ENCODE peak calls at places on chromosomes 4 and X, in four cellular contexts. Q, U, J and I are unnamed samples.

GRCh38 chr4:145781306-145781705 is 101.4 kb downstream of the C4orf51 start:
- DNase-seq in Q (no peak), U (no peak), J (no peak), I (no peak)

GRCh38 chrX:132612990-132613564 is 124.2 kb upstream of the MBNL3 start:
- DNase-seq in Q (peak), U (peak), J (peak), I (peak)

GRCh38 chrX:24025741-24026402 is 1.1 kb downstream of the KLHL15 start:
- DNase-seq in Q (no peak), U (peak), J (no peak), I (peak)

GRCh38 chrX:38041237-38041636 is 34.9 kb downstream of the SYTL5 start:
- DNase-seq in Q (no peak), U (no peak), J (no peak), I (no peak)

GRCh38 chrX:23478561-23478960 is 143.9 kb downstream of the PTCHD1 start:
- DNase-seq in Q (no peak), U (no peak), J (no peak), I (no peak)

GRCh38 chr4:138494931-138495330 is 252.8 kb upstream of the SLC7A11 start:
- DNase-seq in Q (no peak), U (peak), J (no peak), I (peak)

GRCh38 chr4:136183513-136183912 is 1348.8 kb downstream of the PCDH18 start:
- DNase-seq in Q (no peak), U (no peak), J (no peak), I (no peak)

GRCh38 chr4:87872043-87872442 is 39.3 kb downstream of the MEPE start:
- DNase-seq in Q (no peak), U (no peak), J (no peak), I (no peak)

GRCh38 chrX:79413009-79413408 is 45.9 kb upstream of the ITM2A start:
- DNase-seq in Q (no peak), U (no peak), J (peak), I (peak)

GRCh38 chrX:96684339-96685204 is at the start of gene DIAPH2:
- DNase-seq in Q (no peak), U (peak), J (peak), I (peak)

GRCh38 chr4:150244600-150244999 is 166.4 kb downstream of the DCLK2 start:
- DNase-seq in Q (no peak), U (no peak), J (no peak), I (no peak)

GRCh38 chrX:53930513-53931380 is 113.5 kb downstream of the PHF8 start:
- DNase-seq in Q (no peak), U (no peak), J (no peak), I (no peak)

GRCh38 chr4:33091961-33092360 is 2371.8 kb downstream of the PCDH7 start:
- DNase-seq in Q (no peak), U (no peak), J (no peak), I (no peak)

GRCh38 chr4:103307479-103308042 is 109.4 kb upstream of the CENPE start:
- DNase-seq in Q (no peak), U (no peak), J (peak), I (no peak)

GRCh38 chr4:19300213-19300612 is 951.5 kb upstream of the SLIT2 start:
- DNase-seq in Q (no peak), U (no peak), J (no peak), I (no peak)

GRCh38 chr4:10032625-10033024 is 11.3 kb upstream of the SLC2A9 start:
- DNase-seq in Q (no peak), U (peak), J (no peak), I (no peak)

GRCh38 chr4:15469402-15470148 is at the start of gene CC2D2A:
- DNase-seq in Q (no peak), U (no peak), J (peak), I (peak)

GRCh38 chrX:52425710-52426245 is 57.0 kb downstream of the XAGE2 start:
- DNase-seq in Q (no peak), U (no peak), J (no peak), I (no peak)

GRCh38 chrX:10620121-10620699 is at the start of gene MID1:
- DNase-seq in Q (no peak), U (peak), J (peak), I (peak)

GRCh38 chr4:4200624-4201023 is 26.1 kb downstream of the OTOP1 start:
- DNase-seq in Q (no peak), U (no peak), J (no peak), I (no peak)

GRCh38 chr4:174214102-174214878 is 69.2 kb downstream of the FBXO8 start:
- DNase-seq in Q (no peak), U (no peak), J (no peak), I (no peak)

GRCh38 chr4:86615501-86615900 is 21.4 kb downstream of the PTPN13 start:
- DNase-seq in Q (no peak), U (no peak), J (no peak), I (no peak)

GRCh38 chrX:28124416-28124815 is 143.2 kb upstream of the DCAF8L1 start:
- DNase-seq in Q (no peak), U (no peak), J (no peak), I (no peak)

GRCh38 chr4:170423137-170423536 is 333.4 kb upstream of the AADAT start:
- DNase-seq in Q (no peak), U (no peak), J (no peak), I (no peak)

GRCh38 chr4:95465010-95465409 is 83.8 kb downstream of the UNC5C start:
- DNase-seq in Q (no peak), U (no peak), J (no peak), I (no peak)

GRCh38 chr4:76090241-76090691 is 15.8 kb downstream of the ART3 start:
- DNase-seq in Q (peak), U (no peak), J (peak), I (no peak)

GRCh38 chr4:68147079-68147478 is 17.4 kb upstream of the TMPRSS11F start:
- DNase-seq in Q (no peak), U (no peak), J (no peak), I (no peak)

GRCh38 chr4:68148795-68149685 is 19.4 kb upstream of the TMPRSS11F start:
- DNase-seq in Q (no peak), U (no peak), J (no peak), I (no peak)

DNA sequence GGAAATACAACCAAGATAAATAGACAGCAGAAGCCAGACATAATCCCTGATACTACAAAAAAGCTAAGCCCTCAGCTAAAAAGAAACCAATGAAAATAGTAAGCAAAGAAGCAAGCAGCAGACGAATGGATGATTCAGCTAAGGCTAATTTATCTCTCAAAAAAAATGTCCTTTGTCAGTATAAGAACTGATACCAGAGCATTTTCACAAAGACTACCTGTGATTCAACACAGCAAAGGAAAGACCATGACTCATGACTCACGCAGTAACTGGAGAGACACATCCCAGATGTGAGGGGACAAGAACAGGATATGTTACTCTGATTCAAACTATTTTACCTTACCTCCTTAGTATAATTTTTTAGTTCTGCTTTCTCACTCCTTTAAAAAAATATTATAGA is 22.7 kb upstream of the TMPRSS11F start:
- DNase-seq in Q (peak), U (peak), J (no peak), I (no peak)
- TF ChIP-seq JUND in Q (peak), U (peak), J (peak), I (no peak)

GRCh38 chr4:24991015-24991414 is 39.7 kb downstream of the LGI2 start:
- DNase-seq in Q (no peak), U (no peak), J (no peak), I (no peak)
- TF ChIP-seq JUND in Q (no peak), U (no peak), J (no peak), I (no peak)

GRCh38 chrX:41090568-41091238 is 5.5 kb downstream of the USP9X start:
- DNase-seq in Q (no peak), U (no peak), J (no peak), I (peak)
- TF ChIP-seq JUND in Q (no peak), U (no peak), J (no peak), I (no peak)

DNA sequence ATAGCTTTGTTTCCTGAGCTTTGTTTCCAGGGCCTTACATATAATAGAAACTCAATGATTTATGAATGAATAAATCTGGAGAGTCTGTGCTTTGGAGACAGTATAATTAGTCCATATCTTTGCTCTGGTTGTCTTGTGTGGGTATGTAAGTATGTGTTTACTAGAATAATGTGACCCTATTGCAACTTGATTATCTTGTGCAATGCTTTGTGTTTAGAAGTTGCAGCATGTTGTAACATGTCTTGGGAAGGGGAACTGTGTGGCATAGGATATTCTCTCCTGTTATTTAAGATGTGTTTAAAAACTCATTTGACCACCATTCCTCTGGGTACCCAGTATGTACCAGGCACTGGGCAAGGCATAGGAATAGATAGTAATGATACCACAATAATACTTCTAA is 6.1 kb downstream of the SPATA18 start:
- DNase-seq in Q (no peak), U (no peak), J (no peak), I (no peak)
- TF ChIP-seq JUND in Q (no peak), U (no peak), J (no peak), I (no peak)

GRCh38 chr4:179530953-179531352 is 2088.7 kb upstream of the AGA start:
- DNase-seq in Q (no peak), U (no peak), J (no peak), I (no peak)

DNA sequence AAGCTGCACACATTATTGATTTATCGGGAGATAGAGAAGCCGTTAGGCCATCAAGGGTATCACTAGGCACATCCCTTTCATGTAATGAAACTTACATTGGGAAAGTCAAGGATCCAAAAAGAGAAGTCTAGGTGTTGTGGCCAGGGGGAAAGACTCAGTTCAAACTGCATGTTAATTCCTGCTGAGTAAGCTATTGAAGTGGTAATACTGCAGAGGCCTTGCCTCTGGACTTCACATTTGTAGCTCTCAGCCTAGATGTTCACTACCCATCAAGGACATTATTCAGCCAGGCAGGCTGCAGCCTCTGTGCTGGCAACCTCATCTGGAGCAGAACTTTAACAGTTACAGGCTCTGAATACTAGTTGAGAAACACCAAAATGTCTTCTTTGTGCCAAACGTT is 2094.5 kb upstream of the AGA start:
- DNase-seq in Q (no peak), U (no peak), J (no peak), I (no peak)
- TF ChIP-seq JUND in Q (no peak), U (no peak), J (no peak), I (no peak)

GRCh38 chr4:39497909-39498723 is 29.1 kb downstream of the UGDH start:
- DNase-seq in Q (no peak), U (no peak), J (no peak), I (no peak)
- TF ChIP-seq JUND in Q (no peak), U (no peak), J (no peak), I (no peak)

GRCh38 chr4:65971686-65972085 is 301.4 kb upstream of the EPHA5 start:
- DNase-seq in Q (no peak), U (no peak), J (no peak), I (no peak)

DNA sequence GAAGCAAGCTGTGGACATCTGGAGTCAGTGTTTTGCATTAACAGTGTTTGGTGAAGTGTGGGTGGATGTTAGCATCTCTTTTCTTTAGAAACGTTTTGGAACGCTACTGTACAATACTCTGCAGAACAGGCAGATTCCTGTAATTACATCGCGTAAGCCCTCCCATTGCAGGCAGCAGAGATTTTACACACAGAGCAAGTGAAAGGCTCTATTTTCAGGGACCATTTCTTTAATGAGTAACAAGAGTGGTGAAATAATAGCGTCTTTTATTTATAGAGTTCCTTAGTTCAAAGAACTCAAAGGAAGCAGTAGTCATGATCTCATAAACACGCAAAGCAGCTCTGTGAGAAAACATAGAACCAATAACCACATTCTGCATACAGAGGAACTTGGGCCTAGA is 298.6 kb upstream of the EPHA5 start:
- DNase-seq in Q (no peak), U (no peak), J (no peak), I (no peak)
- TF ChIP-seq JUND in Q (no peak), U (no peak), J (no peak), I (no peak)

GRCh38 chrX:68945603-68946228 is 116.9 kb downstream of the EFNB1 start:
- DNase-seq in Q (peak), U (no peak), J (no peak), I (no peak)
- TF ChIP-seq JUND in Q (no peak), U (no peak), J (no peak), I (no peak)

GRCh38 chrX:120000490-120001246 is 57.1 kb upstream of the NKAP start:
- DNase-seq in Q (no peak), U (no peak), J (no peak), I (no peak)
- TF ChIP-seq JUND in Q (no peak), U (no peak), J (no peak), I (no peak)